ENCODE peak calls at places on chromosomes 3 and 15, in six cellular contexts. B is endothelial cell, Z is Peyer's patch, D is left lung, T is OCI-LY7, U is omental fat pad. E is an unnamed sample.

GRCh38 chr3:134609821-134610454 is 40.9 kb downstream of the KY start:
- DNase-seq in Z (no peak), B (no peak), D (no peak), T (no peak), U (no peak), E (no peak)

GRCh38 chr3:191543018-191543417 is 82.1 kb downstream of the PYDC2 start:
- DNase-seq in D (no peak), B (no peak), T (no peak), Z (no peak), U (no peak), E (no peak)

GRCh38 chr3:129651316-129652202 is 45.1 kb upstream of the PLXND1 start:
- DNase-seq in U (no peak), Z (no peak), T (no peak), B (no peak), D (no peak), E (no peak)

GRCh38 chr15:33028495-33028894 is 166.0 kb downstream of the FMN1 start:
- DNase-seq in T (no peak), Z (no peak), U (no peak), D (no peak), B (no peak), E (no peak)

GRCh38 chr15:34679326-34679725 is 75.5 kb downstream of the GJD2 start:
- DNase-seq in U (no peak), D (no peak), B (no peak), T (no peak), Z (no peak), E (no peak)

GRCh38 chr15:71136159-71137137 is 21.2 kb downstream of the THSD4 start:
- DNase-seq in D (no peak), U (no peak), Z (no peak), B (no peak), T (no peak), E (no peak)

GRCh38 chr3:33186524-33187367 is 31.9 kb downstream of the SUSD5 start:
- DNase-seq in D (no peak), Z (no peak), U (no peak), T (no peak), B (no peak), E (no peak)

GRCh38 chr3:56137406-56137805 is 330.9 kb downstream of the ERC2 start:
- DNase-seq in T (no peak), Z (no peak), U (no peak), D (no peak), B (no peak), E (no peak)

GRCh38 chr3:106007512-106007911 is 138.7 kb upstream of the CBLB start:
- DNase-seq in U (no peak), Z (no peak), D (no peak), T (no peak), B (no peak), E (no peak)

GRCh38 chr15:39511000-39511914 is 69.6 kb upstream of the THBS1 start:
- DNase-seq in Z (no peak), U (no peak), D (peak), T (no peak), B (no peak), E (no peak)

GRCh38 chr3:135516143-135516542 is 449.4 kb upstream of the PPP2R3A start:
- DNase-seq in B (no peak), T (no peak), Z (no peak), U (no peak), D (no peak), E (no peak)

GRCh38 chr3:149936812-149937230 is 33.9 kb downstream of the PFN2 start:
- DNase-seq in B (peak), D (no peak), U (no peak), Z (no peak), T (peak), E (peak)

GRCh38 chr3:72673011-72673771 is 175.1 kb downstream of the SHQ1 start:
- DNase-seq in U (no peak), B (no peak), Z (no peak), D (no peak), T (peak), E (no peak)
- TF ChIP-seq CTCF in U (no peak), B (no peak), Z (no peak), D (no peak), T (no peak), E (no peak)

DNA sequence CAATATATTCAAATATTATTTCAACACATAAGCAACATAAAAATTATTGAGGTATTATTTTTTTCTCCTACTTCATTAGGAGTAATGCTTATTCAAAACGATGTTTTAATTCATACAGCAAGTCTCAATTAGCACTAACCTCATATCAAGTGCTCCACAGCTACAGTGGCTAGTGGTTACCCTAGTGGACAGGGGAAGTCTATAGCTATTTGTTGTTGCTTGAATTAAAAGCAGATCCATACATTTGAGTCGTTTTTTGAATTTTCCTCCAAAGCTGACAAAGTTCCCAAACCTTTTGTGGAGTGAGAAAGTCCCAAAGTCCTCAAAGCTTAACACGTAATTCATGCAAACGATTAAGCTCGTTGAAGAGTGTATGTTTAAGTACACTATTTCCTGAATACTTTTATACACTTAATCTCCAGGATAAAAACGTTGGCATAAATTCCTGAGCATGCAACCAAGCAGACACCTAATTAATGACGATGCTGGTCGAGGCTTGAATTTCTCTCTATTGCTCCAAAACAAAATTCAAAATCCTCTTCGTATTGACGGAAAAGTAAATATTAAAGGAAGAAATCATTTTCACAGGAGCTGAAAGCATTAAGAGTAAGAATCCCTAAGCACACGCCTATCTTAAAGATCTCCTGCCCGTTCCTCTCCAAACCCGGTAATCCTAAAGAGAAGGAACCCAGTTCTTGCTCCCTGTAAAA is 984 bp downstream of the VPS13C start:
- DNase-seq in Z (no peak), B (no peak), T (peak), D (no peak), U (no peak), E (no peak)
- TF ChIP-seq CTCF in Z (no peak), B (no peak), T (peak), D (no peak), U (no peak), E (no peak)

DNA sequence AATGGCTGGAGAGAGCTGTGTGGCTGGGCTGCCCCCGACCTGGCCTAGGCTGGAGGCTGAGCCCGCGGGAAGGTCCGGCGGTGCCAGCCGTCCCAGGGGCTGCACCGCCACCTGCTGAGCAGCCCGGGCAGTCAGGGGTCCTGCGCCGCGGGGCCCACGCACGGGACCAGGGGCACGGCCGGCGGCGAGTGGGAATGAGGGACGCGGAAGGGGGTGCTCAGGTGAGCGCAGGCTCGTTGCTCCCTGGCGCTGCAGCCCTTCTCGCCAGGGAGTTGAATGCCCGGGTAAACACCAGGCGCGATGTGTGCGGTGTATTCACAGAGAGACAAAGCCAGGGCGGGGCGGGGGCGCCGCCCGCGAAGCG is 666 bp upstream of the SEMA3F start:
- DNase-seq in U (no peak), B (peak), T (no peak), Z (no peak), D (no peak), E (peak)
- TF ChIP-seq CTCF in U (no peak), B (no peak), T (peak), Z (no peak), D (no peak), E (no peak)

GRCh38 chr3:13665582-13666226 is 116.8 kb downstream of the FBLN2 start:
- DNase-seq in T (no peak), U (no peak), Z (no peak), D (no peak), B (no peak), E (no peak)

GRCh38 chr3:13669457-13669856 is 120.5 kb downstream of the FBLN2 start:
- DNase-seq in Z (no peak), T (no peak), U (no peak), B (no peak), D (no peak), E (no peak)

GRCh38 chr3:13668136-13668535 is 119.2 kb downstream of the FBLN2 start:
- DNase-seq in U (no peak), T (no peak), D (no peak), Z (no peak), B (no peak), E (no peak)

GRCh38 chr3:13666227-13666619 is 117.3 kb downstream of the FBLN2 start:
- DNase-seq in Z (no peak), D (no peak), T (no peak), B (no peak), U (no peak), E (no peak)

GRCh38 chr3:13667330-13667729 is 118.4 kb downstream of the FBLN2 start:
- DNase-seq in B (no peak), T (no peak), Z (no peak), D (no peak), U (no peak), E (no peak)
- TF ChIP-seq CTCF in B (no peak), T (no peak), Z (no peak), D (no peak), U (no peak), E (no peak)

GRCh38 chr3:50146316-50146901 is 8.7 kb upstream of the SEMA3F start:
- DNase-seq in D (no peak), T (no peak), U (no peak), Z (no peak), B (no peak), E (no peak)
- TF ChIP-seq CTCF in D (no peak), T (peak), U (no peak), Z (no peak), B (no peak), E (no peak)